ENCODE peak calls at places on chromosomes 5 and 9, in eight cellular contexts. K is AG04450, R is H9, L is endothelial cell, T is GM23338, S is BJ, P is lower leg skin, U is right lobe of liver. N is an unnamed sample.
A peak's percentile ranks its signal among the peaks of the same experiment; 100 is the strongest.

GRCh38 chr9:93969328-93969661 is 14.1 kb upstream of the BARX1 start:
- DNase-seq in K (no peak), R (no peak), L (no peak), T (no peak), S (no peak), P (no peak), U (no peak), N (no peak)

GRCh38 chr9:112125961-112126388 is 49.1 kb downstream of the SUSD1 start:
- DNase-seq in K (no peak), R (no peak), L (no peak), T (no peak), S (no peak), P (no peak), U (no peak), N (no peak)

GRCh38 chr5:170418736-170419135 is 29.6 kb upstream of the KCNMB1 start:
- DNase-seq in K (no peak), R (no peak), L (no peak), T (no peak), S (no peak), P (no peak), U (no peak), N (no peak)

GRCh38 chr9:80679920-80680319 is 1009.4 kb downstream of the TLE1 start:
- DNase-seq in K (no peak), R (no peak), L (no peak), T (no peak), S (no peak), P (no peak), U (no peak), N (no peak)

GRCh38 chr9:86741311-86742215 is 205.7 kb downstream of the GAS1 start:
- DNase-seq in K (no peak), R (no peak), L (no peak), T (no peak), S (no peak), P (no peak), U (no peak), N (no peak)

GRCh38 chr5:17443333-17444125 is 54.5 kb upstream of the TAF11L2 start:
- DNase-seq in K (no peak), R (no peak), L (no peak), T (peak; percentile 30), S (no peak), P (no peak), U (peak; percentile 62), N (no peak)

GRCh38 chr5:107744418-107745330 is 73.9 kb upstream of the EFNA5 start:
- DNase-seq in K (no peak), R (no peak), L (no peak), T (peak; percentile 10), S (no peak), P (no peak), U (no peak), N (no peak)

GRCh38 chr5:103037673-103038455 is 82.1 kb downstream of the GIN1 start:
- DNase-seq in K (no peak), R (no peak), L (no peak), T (no peak), S (no peak), P (no peak), U (no peak), N (no peak)

GRCh38 chr5:8508196-8508595 is 639.2 kb downstream of the MTRR start:
- DNase-seq in K (no peak), R (no peak), L (no peak), T (no peak), S (no peak), P (no peak), U (no peak), N (no peak)

GRCh38 chr9:129097671-129098306 is 12.8 kb downstream of the CRAT start:
- DNase-seq in K (no peak), R (no peak), L (no peak), T (no peak), S (no peak), P (no peak), U (peak; percentile 37), N (no peak)

GRCh38 chr5:80867233-80867632 is 92.9 kb upstream of the RASGRF2 start:
- DNase-seq in K (no peak), R (no peak), L (no peak), T (no peak), S (no peak), P (no peak), U (no peak), N (no peak)

GRCh38 chr9:136588663-136589464 is 43.0 kb upstream of the NOTCH1 start:
- DNase-seq in K (no peak), R (no peak), L (peak; percentile 44), T (no peak), S (no peak), P (no peak), U (no peak), N (no peak)

GRCh38 chr5:79481574-79481973 is 32.4 kb downstream of the HOMER1 start:
- DNase-seq in K (no peak), R (no peak), L (no peak), T (no peak), S (no peak), P (no peak), U (no peak), N (no peak)

GRCh38 chr5:135885031-135885430 is 10.6 kb downstream of the IL9 start:
- DNase-seq in K (no peak), R (no peak), L (no peak), T (no peak), S (no peak), P (no peak), U (no peak), N (no peak)

GRCh38 chr5:135883026-135883425 is 12.6 kb downstream of the IL9 start:
- DNase-seq in K (no peak), R (no peak), L (no peak), T (no peak), S (no peak), P (no peak), U (no peak), N (no peak)

GRCh38 chr5:135881244-135881643 is 14.4 kb downstream of the IL9 start:
- DNase-seq in K (no peak), R (no peak), L (no peak), T (no peak), S (no peak), P (no peak), U (no peak), N (no peak)

GRCh38 chr5:135880801-135881200 is 14.8 kb downstream of the IL9 start:
- DNase-seq in K (no peak), R (no peak), L (no peak), T (no peak), S (no peak), P (no peak), U (no peak), N (no peak)

DNA sequence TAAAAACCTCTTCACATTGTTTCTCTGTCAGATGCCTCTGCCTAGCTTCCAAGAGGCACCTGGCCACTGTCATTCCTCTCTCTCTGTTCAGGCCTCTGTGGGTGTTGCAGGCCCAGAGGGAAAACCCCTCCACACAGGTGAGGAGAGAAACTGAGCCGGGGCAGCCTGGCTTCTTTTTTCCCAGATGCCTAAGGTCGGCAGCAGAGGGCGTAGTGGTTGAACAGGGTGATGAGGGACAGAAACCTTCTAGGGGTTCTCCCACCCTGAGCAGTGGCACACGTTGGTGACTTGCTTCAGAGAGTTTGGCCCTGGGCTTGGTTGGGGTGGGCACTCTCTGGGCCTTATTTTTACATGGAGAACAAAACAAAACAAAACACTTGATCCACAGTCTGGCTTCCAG is 12.2 kb downstream of the IL9 start:
- DNase-seq in K (no peak), R (peak; percentile 60), L (peak; percentile 16), T (peak; percentile 67), S (no peak), P (no peak), U (no peak), N (no peak)
- TF ChIP-seq CTCF in K (peak; percentile 15), R (peak; percentile 63), L (no peak), T (peak; percentile 62), S (peak; percentile 25), P (no peak), U (no peak), N (peak; percentile 19)

GRCh38 chr9:88044200-88044599 is 69.9 kb upstream of the CDK20 start:
- DNase-seq in K (no peak), R (no peak), L (no peak), T (peak; percentile 16), S (no peak), P (no peak), U (no peak), N (no peak)

GRCh38 chr9:88043647-88044046 is 69.3 kb upstream of the CDK20 start:
- DNase-seq in K (no peak), R (peak; percentile 43), L (no peak), T (no peak), S (no peak), P (no peak), U (no peak), N (no peak)

GRCh38 chr9:88037285-88037845 is 63.0 kb upstream of the CDK20 start:
- DNase-seq in K (no peak), R (peak; percentile 47), L (no peak), T (no peak), S (no peak), P (no peak), U (no peak), N (no peak)

GRCh38 chr9:88045686-88046085 is 71.4 kb upstream of the CDK20 start:
- DNase-seq in K (no peak), R (peak; percentile 51), L (no peak), T (peak; percentile 57), S (no peak), P (no peak), U (no peak), N (no peak)

GRCh38 chr9:88041447-88041846 is 67.1 kb upstream of the CDK20 start:
- DNase-seq in K (no peak), R (no peak), L (no peak), T (peak; percentile 68), S (no peak), P (no peak), U (no peak), N (no peak)
- TF ChIP-seq CTCF in K (peak; percentile 64), R (peak; percentile 72), L (no peak), T (peak; percentile 76), S (peak; percentile 57), P (no peak), U (peak; percentile 53), N (peak; percentile 84)

GRCh38 chr5:127040779-127041520 is 10.6 kb upstream of the MARCHF3 start:
- DNase-seq in K (no peak), R (peak; percentile 34), L (no peak), T (peak; percentile 36), S (no peak), P (no peak), U (no peak), N (no peak)

GRCh38 chr5:127046343-127047072 is 16.1 kb upstream of the MARCHF3 start:
- DNase-seq in K (no peak), R (no peak), L (no peak), T (no peak), S (no peak), P (no peak), U (no peak), N (no peak)

GRCh38 chr5:127038550-127038949 is 8.2 kb upstream of the MARCHF3 start:
- DNase-seq in K (no peak), R (no peak), L (no peak), T (no peak), S (no peak), P (no peak), U (no peak), N (no peak)

GRCh38 chr5:127041571-127041970 is 11.2 kb upstream of the MARCHF3 start:
- DNase-seq in K (no peak), R (no peak), L (no peak), T (no peak), S (no peak), P (no peak), U (no peak), N (no peak)

GRCh38 chr5:127042593-127042992 is 12.2 kb upstream of the MARCHF3 start:
- DNase-seq in K (no peak), R (no peak), L (no peak), T (peak; percentile 28), S (no peak), P (no peak), U (no peak), N (no peak)
- TF ChIP-seq CTCF in K (peak; percentile 48), R (peak; percentile 56), L (no peak), T (peak; percentile 54), S (peak; percentile 25), P (no peak), U (no peak), N (peak; percentile 46)

GRCh38 chr5:139481122-139481533 is 1.4 kb downstream of the STING1 start:
- DNase-seq in K (no peak), R (no peak), L (no peak), T (no peak), S (no peak), P (no peak), U (no peak), N (no peak)
- TF ChIP-seq CTCF in K (no peak), R (no peak), L (no peak), T (no peak), S (no peak), P (no peak), U (no peak), N (no peak)